ENCODE peak calls at places on chromosome 16, in eight cellular contexts. K is RCC 7860, E is activated T-cell treated with anti-CD3 and anti-CD28 coated beads for 1 hour, F is Caki2, B is GM12864, C is LHCN-M2, U is brain microvascular endothelial cell, T is T-helper 2 cell. R is an unnamed sample.
A peak's percentile ranks its signal among the peaks of the same experiment; 100 is the strongest.

GRCh38 chr16:51670527-51670926 is 519.5 kb upstream of the SALL1 start:
- DNase-seq in K (no peak), E (no peak), F (no peak), B (no peak), C (no peak), U (no peak), T (no peak), R (no peak)

GRCh38 chr16:60318486-60318885 is 1584.4 kb upstream of the GOT2 start:
- DNase-seq in K (no peak), E (no peak), F (no peak), B (no peak), C (no peak), U (no peak), T (no peak), R (no peak)

GRCh38 chr16:49181812-49182211 is 99.8 kb downstream of the CBLN1 start:
- DNase-seq in K (no peak), E (no peak), F (no peak), B (no peak), C (no peak), U (no peak), T (no peak), R (no peak)

GRCh38 chr16:69931631-69932030 is 19.5 kb upstream of the CLEC18A start:
- DNase-seq in K (no peak), E (no peak), F (no peak), B (no peak), C (no peak), U (no peak), T (no peak), R (no peak)

GRCh38 chr16:10982430-10983174 is 38.2 kb downstream of the CLEC16A start:
- DNase-seq in K (no peak), E (no peak), F (no peak), B (no peak), C (no peak), U (no peak), T (no peak), R (no peak)

GRCh38 chr16:20867585-20867984 is 32.6 kb downstream of the DCUN1D3 start:
- DNase-seq in K (peak; percentile 31), E (no peak), F (no peak), B (no peak), C (peak; percentile 53), U (peak; percentile 29), T (no peak), R (no peak)

GRCh38 chr16:72908362-72908838 is 139.5 kb downstream of the ZFHX3 start:
- DNase-seq in K (no peak), E (no peak), F (peak; percentile 16), B (no peak), C (peak; percentile 15), U (no peak), T (no peak), R (no peak)

GRCh38 chr16:11163761-11164261 is 92.2 kb downstream of the SOCS1 start:
- DNase-seq in K (no peak), E (no peak), F (no peak), B (no peak), C (no peak), U (no peak), T (no peak), R (no peak)

GRCh38 chr16:1300664-1301476 is 8.6 kb upstream of the UBE2I start:
- DNase-seq in K (peak; percentile 13), E (peak; percentile 57), F (peak; percentile 58), B (no peak), C (peak; percentile 41), U (peak; percentile 32), T (peak; percentile 60), R (peak; percentile 81)

GRCh38 chr16:86343733-86344585 is 166.4 kb upstream of the FOXF1 start:
- DNase-seq in K (no peak), E (no peak), F (no peak), B (no peak), C (no peak), U (no peak), T (no peak), R (no peak)

GRCh38 chr16:63241476-63241875 is 1205.2 kb upstream of the CDH8 start:
- DNase-seq in K (no peak), E (no peak), F (no peak), B (no peak), C (no peak), U (no peak), T (no peak), R (no peak)

GRCh38 chr16:56606688-56607618 is 1.4 kb upstream of the MT2A start:
- DNase-seq in K (peak; percentile 99), E (no peak), F (peak; percentile 92), B (no peak), C (peak; percentile 99), U (peak; percentile 97), T (no peak), R (no peak)

R was measured in stimulated activated effector memory CD8-positive, alpha-beta T cell treated with anti-CD3 and anti-CD28 coated beads, Interleukin-12 subunit alpha, Interleukin-12 subunit beta, amount 100 ng/mL, for 72 hours.